ENCODE peak calls at places on chromosomes 2 and 18, in four cellular contexts. N, Y, D and K are unnamed samples.
A peak's percentile ranks its signal among the peaks of the same experiment; 100 is the strongest.

GRCh38 chr2:142834003-142834402 is 43.5 kb upstream of the KYNU start:
- DNase-seq in N (no peak), Y (no peak), D (peak; percentile 64), K (no peak)

GRCh38 chr2:46552086-46552485 is 72.7 kb downstream of the TMEM247 start:
- DNase-seq in N (no peak), Y (no peak), D (no peak), K (no peak)

GRCh38 chr2:129741623-129742022 is 237.8 kb upstream of the RAB6C start:
- DNase-seq in N (no peak), Y (no peak), D (no peak), K (no peak)

GRCh38 chr2:119647440-119648169 is 31.4 kb upstream of the TMEM177 start:
- DNase-seq in N (peak; percentile 79), Y (no peak), D (peak; percentile 61), K (peak; percentile 68)

GRCh38 chr2:6864938-6865345 is 765 bp downstream of the CMPK2 start:
- DNase-seq in N (peak; percentile 80), Y (no peak), D (no peak), K (peak; percentile 71)

GRCh38 chr2:190791347-190791982 is 89.2 kb upstream of the GLS start:
- DNase-seq in N (peak; percentile 76), Y (peak; percentile 28), D (peak; percentile 59), K (peak; percentile 85)

GRCh38 chr2:197092431-197092830 is 165.9 kb upstream of the PGAP1 start:
- DNase-seq in N (no peak), Y (peak; percentile 45), D (peak; percentile 92), K (peak; percentile 30)

GRCh38 chr2:166364476-166365161 is 11.1 kb downstream of the SCN9A start:
- DNase-seq in N (no peak), Y (no peak), D (no peak), K (no peak)

GRCh38 chr2:17971531-17971930 is 93.1 kb downstream of the KCNS3 start:
- DNase-seq in N (no peak), Y (no peak), D (no peak), K (no peak)

GRCh38 chr2:110216199-110216598 is 3.9 kb upstream of the MTLN start:
- DNase-seq in N (no peak), Y (no peak), D (no peak), K (no peak)

GRCh38 chr18:6923220-6923619 is 193.7 kb downstream of the ARHGAP28 start:
- DNase-seq in N (no peak), Y (no peak), D (no peak), K (no peak)

GRCh38 chr18:46353460-46353859 is 249.3 kb downstream of the HAUS1 start:
- DNase-seq in N (peak; percentile 31), Y (no peak), D (no peak), K (no peak)

GRCh38 chr2:144512421-144513272 is 7.3 kb downstream of the ZEB2 start:
- DNase-seq in N (no peak), Y (no peak), D (no peak), K (no peak)

GRCh38 chr18:35485852-35486251 is 11.9 kb downstream of the INO80C start:
- DNase-seq in N (no peak), Y (no peak), D (no peak), K (no peak)

GRCh38 chr18:62445386-62445917 is 77.4 kb upstream of the ZCCHC2 start:
- DNase-seq in N (no peak), Y (no peak), D (no peak), K (no peak)

GRCh38 chr18:51236225-51236624 is 38.7 kb upstream of the MEX3C start:
- DNase-seq in N (no peak), Y (no peak), D (peak; percentile 13), K (peak; percentile 28)

GRCh38 chr18:26655010-26655613 is 106.8 kb upstream of the KCTD1 start:
- DNase-seq in N (no peak), Y (no peak), D (no peak), K (peak; percentile 3)

GRCh38 chr18:25896178-25896780 is 194.1 kb downstream of the SS18 start:
- DNase-seq in N (no peak), Y (peak; percentile 50), D (peak; percentile 58), K (no peak)

GRCh38 chr2:237731663-237732062 is 66.9 kb upstream of the RBM44 start:
- DNase-seq in N (no peak), Y (no peak), D (peak; percentile 81), K (peak; percentile 43)

GRCh38 chr2:218815649-218816048 is 16.0 kb downstream of the PRKAG3 start:
- DNase-seq in N (no peak), Y (no peak), D (no peak), K (no peak)

GRCh38 chr2:216681683-216682082 is 13.7 kb downstream of the IGFBP5 start:
- DNase-seq in N (no peak), Y (no peak), D (peak; percentile 16), K (no peak)

GRCh38 chr18:49768051-49768391 is 45.3 kb downstream of the ACAA2 start:
- DNase-seq in N (no peak), Y (peak; percentile 38), D (peak; percentile 65), K (peak; percentile 38)

GRCh38 chr18:13918898-13919297 is 3.6 kb upstream of the MC2R start:
- DNase-seq in N (no peak), Y (no peak), D (no peak), K (no peak)

GRCh38 chr2:95305341-95306058 is 8.4 kb downstream of the KCNIP3 start:
- DNase-seq in N (no peak), Y (no peak), D (no peak), K (peak; percentile 91)

GRCh38 chr2:169877406-169877805 is 50.2 kb downstream of the UBR3 start:
- DNase-seq in N (no peak), Y (no peak), D (peak; percentile 33), K (no peak)

GRCh38 chr2:179932786-179933185 is 71.4 kb upstream of the ZNF385B start:
- DNase-seq in N (no peak), Y (no peak), D (no peak), K (peak; percentile 91)

GRCh38 chr2:152012697-152013096 is 86.1 kb downstream of the CACNB4 start:
- DNase-seq in N (no peak), Y (no peak), D (peak; percentile 42), K (no peak)

GRCh38 chr2:144014108-144014507 is 505.8 kb downstream of the ZEB2 start:
- DNase-seq in N (no peak), Y (no peak), D (peak; percentile 53), K (peak; percentile 2)

GRCh38 chr2:136246086-136246669 is 128.2 kb upstream of the CXCR4 start:
- DNase-seq in N (peak; percentile 79), Y (no peak), D (peak; percentile 4), K (peak; percentile 65)

DNA sequence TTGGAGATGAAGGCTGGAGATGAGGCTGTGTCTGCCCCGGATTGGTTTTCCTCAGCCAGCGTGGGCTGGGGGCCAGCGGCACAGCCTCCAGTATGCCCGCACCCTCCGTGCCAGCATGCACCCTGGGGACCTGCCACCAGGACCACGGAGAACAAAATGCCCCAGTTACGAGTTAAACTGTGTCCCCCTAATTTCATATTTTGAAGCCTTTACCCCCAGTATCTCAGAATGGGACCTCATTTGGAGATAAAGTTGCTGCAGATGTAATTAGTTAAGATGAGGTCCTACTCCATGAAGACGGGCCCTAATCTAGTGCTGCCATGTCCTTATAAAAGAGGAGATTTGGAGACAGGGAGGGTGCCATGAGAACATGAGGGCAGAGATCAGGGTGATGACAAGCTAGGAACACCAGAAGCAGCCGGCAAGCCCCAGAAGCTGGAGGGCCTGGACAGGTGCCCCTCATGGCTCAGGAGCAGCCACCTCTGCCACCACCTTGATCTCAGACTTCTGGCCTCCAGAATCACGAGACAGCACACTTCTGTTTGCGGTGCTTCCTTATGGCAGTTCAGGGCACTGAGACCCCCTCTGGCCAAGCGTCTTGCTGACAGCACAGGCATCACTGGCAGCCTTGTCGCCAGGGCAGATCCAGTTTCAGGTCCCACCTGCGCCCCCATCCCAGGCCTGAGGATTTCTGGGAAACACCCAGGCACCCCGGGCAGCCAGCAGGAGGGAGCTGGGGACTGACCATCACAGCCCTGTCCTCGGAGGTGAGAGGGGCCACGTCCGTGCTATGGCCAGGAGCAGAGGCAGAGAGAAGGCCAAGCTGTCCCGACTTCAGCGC is 29.4 kb downstream of the KIF1A start:
- DNase-seq in N (peak; percentile 75), Y (no peak), D (no peak), K (no peak)
- H3K36me3 ChIP-seq in N (no peaks in the 10 kb centered on the region), Y (no peaks in the 10 kb centered on the region), D (no peaks in the 10 kb centered on the region), K (no peaks in the 10 kb centered on the region)

GRCh38 chr2:73536133-73536532 is 106.1 kb downstream of the NAT8 start:
- DNase-seq in N (no peak), Y (no peak), D (no peak), K (no peak)
- H3K36me3 ChIP-seq in N (peaks cover 2% of the 10 kb centered on the region), Y (no peaks in the 10 kb centered on the region), D (peaks cover 2% of the 10 kb centered on the region), K (peaks cover 7% of the 10 kb centered on the region)

DNA sequence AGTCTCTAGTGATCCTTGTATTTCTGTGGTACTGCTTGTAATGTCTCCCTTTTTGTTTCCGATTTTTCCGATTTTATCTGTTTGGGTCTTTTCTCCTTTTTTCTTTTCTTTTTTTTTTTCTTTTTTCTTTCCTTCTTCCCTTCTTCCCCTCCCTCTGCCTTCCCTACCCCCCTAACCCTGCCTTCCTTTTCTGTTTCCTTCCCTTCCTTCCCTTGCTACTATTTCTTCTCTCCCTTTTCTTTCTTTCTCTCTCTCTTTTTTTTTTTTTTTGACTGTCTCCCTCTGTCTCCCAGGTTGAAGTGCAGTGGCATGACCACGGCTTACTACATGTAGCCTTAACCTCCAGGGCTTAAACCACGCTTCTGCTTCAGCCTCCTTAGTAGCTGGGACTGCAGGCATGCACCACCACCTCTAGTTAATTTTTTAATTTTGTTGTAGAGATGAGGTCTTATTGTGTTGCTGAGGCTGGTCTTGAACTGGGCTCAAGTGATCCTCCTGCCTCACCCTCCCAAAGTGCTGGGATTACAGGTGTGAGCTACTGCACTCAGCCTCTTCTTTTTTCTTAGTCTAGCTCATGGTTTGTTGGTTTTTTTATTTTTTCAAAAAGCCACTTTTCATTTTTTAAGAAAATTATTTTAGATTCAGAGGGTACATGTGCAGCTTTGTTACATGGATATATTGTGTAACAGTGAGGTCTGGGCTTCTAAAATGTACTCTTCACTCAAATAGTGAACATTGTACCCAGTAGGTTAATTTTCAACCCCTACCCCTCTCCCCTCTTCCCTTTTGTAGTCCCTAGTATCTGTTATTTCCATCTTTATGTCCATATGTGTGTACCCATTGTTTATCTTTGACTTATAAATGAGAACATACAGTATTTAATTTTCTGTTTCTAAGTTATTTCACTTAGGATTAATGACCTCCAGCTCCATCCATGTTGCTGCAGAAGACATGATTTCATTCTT is 24.7 kb downstream of the CCDC138 start:
- DNase-seq in N (no peak), Y (no peak), D (no peak), K (no peak)
- H3K36me3 ChIP-seq in N (no peaks in the 10 kb centered on the region), Y (no peaks in the 10 kb centered on the region), D (peaks cover 5% of the 10 kb centered on the region), K (peaks cover 57% of the 10 kb centered on the region)

DNA sequence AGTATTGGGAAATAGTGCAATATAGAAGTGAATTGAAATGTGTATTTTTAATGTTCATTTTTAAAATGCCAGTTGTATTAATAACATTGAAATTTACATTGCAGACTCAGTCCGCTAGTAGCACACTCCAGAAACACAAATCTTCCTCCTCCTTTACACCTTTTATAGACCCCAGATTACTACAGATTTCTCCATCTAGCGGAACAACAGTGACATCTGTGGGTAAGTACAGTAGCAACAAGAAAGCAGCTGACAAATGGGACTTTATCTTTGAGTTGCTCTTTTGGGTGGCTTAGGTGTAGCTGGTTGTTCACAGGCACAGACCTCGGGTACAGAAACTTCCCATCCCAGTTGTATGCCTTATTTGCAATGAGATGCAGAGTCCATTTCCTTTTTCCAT is 118.2 kb upstream of the IL1R2 start:
- DNase-seq in N (no peak), Y (no peak), D (no peak), K (no peak)
- H3K36me3 ChIP-seq in N (peaks cover 9% of the 10 kb centered on the region), Y (no peaks in the 10 kb centered on the region), D (peaks cover 57% of the 10 kb centered on the region), K (peaks cover 63% of the 10 kb centered on the region)